ENCODE peak calls at places on chromosome 6, in six cellular contexts. One of them, this sample, is unnamed.
A peak's percentile ranks its signal among the peaks of the same experiment; 100 is the strongest.

GRCh38 chr6:30002871-30003270 is 58.2 kb upstream of the POLR1H start:
- DNase-seq in A549: no peak
- DNase-seq in WTC11: no peak
- DNase-seq in SK-N-SH: no peak
- DNase-seq in K562: no peak
- DNase-seq in HepG2: no peak
- DNase-seq in this sample: peak; percentile 48

GRCh38 chr6:27002447-27002846 is 245.1 kb upstream of the PRSS16 start:
- DNase-seq in A549: no peak
- DNase-seq in WTC11: no peak
- DNase-seq in HepG2: no peak
- DNase-seq in K562: no peak
- DNase-seq in SK-N-SH: no peak
- DNase-seq in this sample: no peak

GRCh38 chr6:139051396-139052070 is 23.0 kb downstream of the ABRACL start:
- DNase-seq in K562: no peak
- DNase-seq in HepG2: no peak
- DNase-seq in A549: no peak
- DNase-seq in SK-N-SH: no peak
- DNase-seq in WTC11: no peak
- DNase-seq in this sample: no peak

GRCh38 chr6:29502181-29502580 is 14.4 kb upstream of the MAS1L start:
- DNase-seq in HepG2: no peak
- DNase-seq in K562: no peak
- DNase-seq in WTC11: no peak
- DNase-seq in SK-N-SH: no peak
- DNase-seq in A549: no peak
- DNase-seq in this sample: no peak

GRCh38 chr6:139442188-139442625 is 67.8 kb upstream of the CITED2 start:
- DNase-seq in K562: no peak
- DNase-seq in A549: no peak
- DNase-seq in HepG2: no peak
- DNase-seq in WTC11: no peak
- DNase-seq in SK-N-SH: no peak
- DNase-seq in this sample: no peak

GRCh38 chr6:84867521-84867920 is 103.1 kb upstream of the TBX18 start:
- DNase-seq in SK-N-SH: no peak
- DNase-seq in HepG2: no peak
- DNase-seq in K562: no peak
- DNase-seq in WTC11: no peak
- DNase-seq in A549: no peak
- DNase-seq in this sample: no peak

GRCh38 chr6:128464790-128465189 is 55.6 kb downstream of the PTPRK start:
- DNase-seq in A549: no peak
- DNase-seq in SK-N-SH: no peak
- DNase-seq in K562: no peak
- DNase-seq in WTC11: no peak
- DNase-seq in HepG2: no peak
- DNase-seq in this sample: no peak

GRCh38 chr6:46376562-46376969 is 114.7 kb downstream of the RCAN2 start:
- DNase-seq in WTC11: no peak
- DNase-seq in SK-N-SH: no peak
- DNase-seq in A549: no peak
- DNase-seq in K562: peak; percentile 10
- DNase-seq in HepG2: no peak
- DNase-seq in this sample: no peak

DNA sequence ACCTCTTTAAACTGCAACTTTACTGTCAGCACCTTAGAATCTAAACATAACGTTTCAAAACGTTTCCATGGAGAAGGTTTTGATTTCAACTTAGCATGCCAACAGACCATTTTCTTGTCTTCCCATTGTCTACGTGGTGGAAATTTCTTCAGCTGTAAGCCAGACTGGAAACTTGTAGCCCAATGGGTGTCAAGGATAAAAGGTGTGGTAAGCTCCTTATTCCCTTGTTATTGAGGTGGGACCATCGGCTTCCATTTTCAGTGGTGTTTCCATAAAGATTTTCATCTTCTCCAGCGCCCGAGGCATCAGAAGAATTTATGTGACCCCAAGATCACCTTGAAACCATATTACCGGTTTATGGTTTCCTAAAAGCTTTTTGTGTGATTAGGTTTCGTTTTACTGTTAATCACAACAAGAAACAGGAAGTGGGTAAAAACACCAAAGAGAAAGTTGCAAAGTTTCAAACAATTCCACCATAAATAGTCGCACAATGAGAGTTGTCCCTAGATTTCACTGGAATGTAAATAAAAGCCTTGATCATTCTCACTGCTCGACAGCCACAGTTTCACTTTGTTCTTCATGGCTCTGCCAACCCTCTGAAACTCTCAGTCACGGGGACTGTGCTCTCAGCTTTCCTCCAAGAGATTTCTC is 62.9 kb upstream of the CD2AP start:
- DNase-seq in SK-N-SH: no peak
- DNase-seq in HepG2: peak; percentile 33
- DNase-seq in A549: no peak
- DNase-seq in WTC11: no peak
- DNase-seq in K562: peak; percentile 32
- DNase-seq in this sample: peak; percentile 48
- TF ChIP-seq USF2 in SK-N-SH: no peak
- TF ChIP-seq USF2 in HepG2: no peak
- TF ChIP-seq USF2 in A549: no peak
- TF ChIP-seq USF2 in WTC11: no peak
- TF ChIP-seq USF2 in K562: no peak
- TF ChIP-seq USF2 in this sample: no peak

GRCh38 chr6:32190054-32190945 is at the start of gene PBX2:
- DNase-seq in A549: peak; percentile 53
- DNase-seq in HepG2: peak; percentile 87
- DNase-seq in SK-N-SH: peak; percentile 85
- DNase-seq in WTC11: peak; percentile 68
- DNase-seq in K562: peak; percentile 93
- DNase-seq in this sample: peak; percentile 89

GRCh38 chr6:32189742-32190053 is 304 bp downstream of the PBX2 start:
- DNase-seq in K562: peak; percentile 53
- DNase-seq in HepG2: no peak
- DNase-seq in A549: no peak
- DNase-seq in WTC11: no peak
- DNase-seq in SK-N-SH: peak; percentile 58
- DNase-seq in this sample: no peak

GRCh38 chr6:32191696-32192607 is 491 bp downstream of the GPSM3 start:
- DNase-seq in SK-N-SH: no peak
- DNase-seq in K562: no peak
- DNase-seq in HepG2: no peak
- DNase-seq in A549: no peak
- DNase-seq in WTC11: no peak
- DNase-seq in this sample: no peak

GRCh38 chr6:32192608-32193039 is at the start of gene GPSM3:
- DNase-seq in SK-N-SH: no peak
- DNase-seq in A549: no peak
- DNase-seq in HepG2: no peak
- DNase-seq in WTC11: peak; percentile 46
- DNase-seq in K562: peak; percentile 73
- DNase-seq in this sample: peak; percentile 36

GRCh38 chr6:32190946-32191677 is 1.1 kb upstream of the PBX2 start:
- DNase-seq in A549: no peak
- DNase-seq in K562: no peak
- DNase-seq in WTC11: no peak
- DNase-seq in HepG2: no peak
- DNase-seq in SK-N-SH: no peak
- DNase-seq in this sample: no peak
- TF ChIP-seq USF2 in A549: no peak
- TF ChIP-seq USF2 in K562: no peak
- TF ChIP-seq USF2 in WTC11: no peak
- TF ChIP-seq USF2 in HepG2: no peak
- TF ChIP-seq USF2 in SK-N-SH: no peak
- TF ChIP-seq USF2 in this sample: no peak

DNA sequence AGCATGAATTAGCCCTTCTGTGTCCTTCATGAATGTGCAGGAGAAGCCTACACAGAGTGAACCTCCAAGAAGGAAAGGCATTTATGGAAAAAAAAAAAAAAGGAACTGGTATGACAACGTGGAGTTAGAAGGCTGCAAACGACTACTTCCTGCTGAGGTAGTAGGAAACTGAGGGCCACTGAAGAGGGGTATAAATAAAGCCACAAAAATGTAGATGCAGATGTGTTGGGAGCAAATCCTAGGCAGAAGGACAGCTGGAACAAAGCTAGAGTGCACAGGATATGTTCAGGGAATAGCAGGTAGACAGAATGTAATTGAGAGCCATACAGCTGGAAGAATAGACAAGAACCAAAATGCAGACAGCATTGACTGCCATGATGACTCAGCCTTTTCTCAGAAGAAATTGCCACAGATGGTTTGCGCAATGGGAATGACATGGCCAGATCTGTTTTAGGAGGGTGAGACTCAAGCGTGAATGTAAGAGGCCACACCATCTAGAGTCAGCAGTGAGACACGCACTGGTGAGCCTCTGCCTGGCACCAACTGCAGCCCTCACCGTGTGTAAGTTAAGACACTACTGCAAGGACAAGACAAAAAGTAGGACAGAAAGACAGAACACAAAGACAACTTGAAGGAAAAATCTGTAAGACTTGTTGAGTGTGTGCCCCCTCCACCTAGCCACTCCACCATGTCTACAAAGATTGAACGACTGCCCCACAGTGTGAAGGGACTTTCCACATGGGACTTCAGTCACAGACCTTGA is 79.8 kb downstream of the KIF13A start:
- DNase-seq in WTC11: no peak
- DNase-seq in A549: peak; percentile 66
- DNase-seq in K562: peak; percentile 88
- DNase-seq in HepG2: peak; percentile 52
- DNase-seq in SK-N-SH: no peak
- DNase-seq in this sample: peak; percentile 100
- TF ChIP-seq USF2 in WTC11: no peak
- TF ChIP-seq USF2 in A549: no peak
- TF ChIP-seq USF2 in K562: no peak
- TF ChIP-seq USF2 in HepG2: no peak
- TF ChIP-seq USF2 in SK-N-SH: no peak
- TF ChIP-seq USF2 in this sample: no peak

GRCh38 chr6:67952121-67952520 is 683.0 kb upstream of the ADGRB3 start:
- DNase-seq in HepG2: no peak
- DNase-seq in K562: no peak
- DNase-seq in A549: no peak
- DNase-seq in SK-N-SH: no peak
- DNase-seq in WTC11: no peak
- DNase-seq in this sample: no peak
- TF ChIP-seq USF2 in HepG2: no peak
- TF ChIP-seq USF2 in K562: no peak
- TF ChIP-seq USF2 in A549: no peak
- TF ChIP-seq USF2 in SK-N-SH: no peak
- TF ChIP-seq USF2 in WTC11: no peak
- TF ChIP-seq USF2 in this sample: no peak

GRCh38 chr6:37257320-37257633 is 295 bp upstream of the TBC1D22B start:
- DNase-seq in A549: no peak
- DNase-seq in WTC11: no peak
- DNase-seq in K562: no peak
- DNase-seq in SK-N-SH: peak; percentile 9
- DNase-seq in HepG2: no peak
- DNase-seq in this sample: no peak

GRCh38 chr6:37258716-37259115 is 772 bp upstream of the TMEM217 start:
- DNase-seq in K562: no peak
- DNase-seq in WTC11: no peak
- DNase-seq in SK-N-SH: no peak
- DNase-seq in HepG2: no peak
- DNase-seq in A549: no peak
- DNase-seq in this sample: no peak

GRCh38 chr6:37257634-37258404 is at the start of the genes TBC1D22B and TMEM217:
- DNase-seq in SK-N-SH: peak; percentile 97
- DNase-seq in K562: peak; percentile 100
- DNase-seq in WTC11: peak; percentile 99
- DNase-seq in HepG2: peak; percentile 94
- DNase-seq in A549: peak; percentile 98
- DNase-seq in this sample: peak; percentile 93

GRCh38 chr6:37259191-37259590 is 1.2 kb upstream of the TMEM217 start:
- DNase-seq in K562: no peak
- DNase-seq in HepG2: no peak
- DNase-seq in WTC11: no peak
- DNase-seq in SK-N-SH: no peak
- DNase-seq in A549: no peak
- DNase-seq in this sample: peak; percentile 50

GRCh38 chr6:37258405-37258704 is 411 bp upstream of the TMEM217 start:
- DNase-seq in A549: no peak
- DNase-seq in HepG2: no peak
- DNase-seq in WTC11: no peak
- DNase-seq in K562: no peak
- DNase-seq in SK-N-SH: no peak
- DNase-seq in this sample: no peak
- TF ChIP-seq USF2 in A549: no peak
- TF ChIP-seq USF2 in HepG2: no peak
- TF ChIP-seq USF2 in WTC11: no peak
- TF ChIP-seq USF2 in K562: no peak
- TF ChIP-seq USF2 in SK-N-SH: no peak
- TF ChIP-seq USF2 in this sample: no peak

DNA sequence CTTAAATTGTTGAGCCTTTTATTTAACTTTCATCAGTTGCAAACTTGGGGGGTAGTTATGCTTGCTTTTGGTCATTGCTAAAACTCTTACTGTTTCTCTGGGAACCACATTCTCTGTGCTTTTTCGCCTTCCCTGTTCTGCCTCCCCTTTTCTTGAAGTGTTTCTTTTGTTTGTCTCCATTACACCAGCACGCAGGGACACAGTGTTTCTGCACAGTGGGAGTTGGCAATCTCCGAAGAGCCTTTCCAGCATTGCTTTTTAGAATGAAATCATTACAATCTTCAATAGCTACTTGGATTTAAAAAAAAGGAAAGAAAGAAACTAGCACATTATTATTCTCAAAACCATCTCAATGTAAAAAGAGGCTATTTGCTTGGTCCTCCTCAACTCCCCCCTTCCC is 536.7 kb upstream of the MMS22L start:
- DNase-seq in A549: no peak
- DNase-seq in SK-N-SH: no peak
- DNase-seq in HepG2: no peak
- DNase-seq in K562: no peak
- DNase-seq in WTC11: no peak
- DNase-seq in this sample: no peak
- TF ChIP-seq USF2 in A549: no peak
- TF ChIP-seq USF2 in SK-N-SH: no peak
- TF ChIP-seq USF2 in HepG2: no peak
- TF ChIP-seq USF2 in K562: no peak
- TF ChIP-seq USF2 in WTC11: no peak
- TF ChIP-seq USF2 in this sample: no peak